ENCODE peak calls at places on chromosomes 1 and 21, in four cellular contexts. B, T, X and C are unnamed samples. For H3K9me3, the result is how much of the 10 kb centered on the place peaks cover.

GRCh38 chr1:34750610-34751009 is 4.2 kb upstream of the GJB5 start:
- DNase-seq in B (no peak), T (no peak), X (no peak), C (no peak)

GRCh38 chr1:162720996-162721395 is 69.5 kb upstream of the HSD17B7 start:
- DNase-seq in B (no peak), X (no peak), T (no peak), C (no peak)

GRCh38 chr1:31637915-31638673 is 6.6 kb downstream of the PEF1 start:
- DNase-seq in B (no peak), X (peak), T (peak), C (no peak)

GRCh38 chr1:167492509-167492910 is 25.8 kb downstream of the CD247 start:
- DNase-seq in B (no peak), X (peak), T (no peak), C (no peak)

GRCh38 chr1:63960326-63960725 is 186.5 kb downstream of the ROR1 start:
- DNase-seq in X (no peak), T (no peak), B (no peak), C (no peak)

GRCh38 chr1:206826409-206826808 is 39.0 kb upstream of the IL20 start:
- DNase-seq in B (no peak), T (no peak), X (no peak), C (no peak)

GRCh38 chr1:62707746-62708123 is 19.5 kb upstream of the DOCK7 start:
- DNase-seq in B (no peak), T (no peak), X (no peak), C (no peak)

GRCh38 chr1:228508253-228508652 is 21.1 kb downstream of the RNF187 start:
- DNase-seq in B (no peak), T (no peak), X (no peak), C (no peak)

GRCh38 chr1:91672601-91673161 is 172.0 kb downstream of the CDC7 start:
- DNase-seq in X (no peak), T (no peak), B (no peak), C (no peak)

GRCh38 chr21:29737188-29737587 is 202.6 kb downstream of the GRIK1 start:
- DNase-seq in B (no peak), X (no peak), T (no peak), C (no peak)

GRCh38 chr1:169271094-169271493 is 96.5 kb downstream of the NME7 start:
- DNase-seq in X (no peak), T (no peak), B (no peak), C (no peak)

GRCh38 chr1:157948547-157949152 is 44.8 kb upstream of the KIRREL1 start:
- DNase-seq in X (no peak), T (peak), B (no peak), C (no peak)

GRCh38 chr1:35229587-35230360 is 36.8 kb upstream of the SFPQ start:
- DNase-seq in X (no peak), T (no peak), B (no peak), C (no peak)

GRCh38 chr1:1703796-1704195 is 11.2 kb upstream of the SLC35E2B start:
- DNase-seq in B (peak), T (no peak), X (no peak), C (no peak)

GRCh38 chr1:175887521-175887920 is 144.1 kb upstream of the TNR start:
- DNase-seq in X (no peak), T (no peak), B (peak), C (no peak)

GRCh38 chr1:89815040-89815439 is 5.8 kb upstream of the LRRC8D start:
- DNase-seq in B (no peak), T (no peak), X (no peak), C (no peak)

GRCh38 chr1:177902151-177902765 is 67.6 kb downstream of the SEC16B start:
- DNase-seq in B (no peak), X (no peak), T (no peak), C (no peak)

GRCh38 chr1:111981871-111982270 is 7.6 kb downstream of the KCND3 start:
- DNase-seq in B (no peak), T (no peak), X (no peak), C (no peak)

GRCh38 chr1:204350857-204351573 is 8.7 kb downstream of the PLEKHA6 start:
- DNase-seq in T (peak), B (peak), X (no peak), C (no peak)

GRCh38 chr1:172040466-172040865 is 199.2 kb downstream of the DNM3 start:
- DNase-seq in B (no peak), X (no peak), T (no peak), C (no peak)

GRCh38 chr1:30318864-30319718 is 404.3 kb downstream of the MATN1 start:
- DNase-seq in T (no peak), X (no peak), B (no peak), C (no peak)

GRCh38 chr1:202367200-202367742 is 18.8 kb downstream of the PPP1R12B start:
- DNase-seq in X (no peak), B (no peak), T (no peak), C (no peak)

GRCh38 chr1:155127105-155127671 is 488 bp upstream of the EFNA1 start:
- DNase-seq in X (no peak), T (peak), B (peak), C (no peak)

GRCh38 chr1:35708179-35708891 is 10.3 kb downstream of the C1orf216 start:
- DNase-seq in X (no peak), B (no peak), T (no peak), C (no peak)

GRCh38 chr1:226268421-226269124 is 40.4 kb downstream of the LIN9 start:
- DNase-seq in T (no peak), B (no peak), X (no peak), C (no peak)

GRCh38 chr1:212219679-212220463 is 65.3 kb upstream of the PPP2R5A start:
- DNase-seq in B (peak), T (no peak), X (no peak), C (no peak)

GRCh38 chr1:174116042-174116441 is 43.3 kb upstream of the RABGAP1L start:
- DNase-seq in B (no peak), X (no peak), T (no peak), C (no peak)

GRCh38 chr1:236689713-236690569 is 3.6 kb downstream of the ACTN2 start:
- DNase-seq in B (no peak), X (no peak), T (no peak), C (no peak)

GRCh38 chr21:35475006-35475405 is 425.9 kb upstream of the RUNX1 start:
- DNase-seq in X (no peak), B (no peak), T (no peak), C (no peak)

GRCh38 chr1:169107673-169108160 is 1.2 kb downstream of the ATP1B1 start:
- DNase-seq in T (no peak), X (no peak), B (no peak), C (no peak)

GRCh38 chr1:108962681-108963051 is 618 bp downstream of the CLCC1 start:
- DNase-seq in X (no peak), T (peak), B (peak), C (no peak)

GRCh38 chr1:197913495-197914276 is 3.5 kb upstream of the LHX9 start:
- DNase-seq in X (no peak), T (no peak), B (no peak), C (no peak)

GRCh38 chr1:55214903-55215193 is 316 bp downstream of the USP24 start:
- DNase-seq in X (no peak), B (peak), T (peak), C (no peak)

GRCh38 chr21:35697321-35697808 is 363.0 kb downstream of the SETD4 start:
- DNase-seq in X (no peak), T (peak), B (peak), C (no peak)

GRCh38 chr1:220492671-220493070 is 35.3 kb upstream of the MARK1 start:
- DNase-seq in B (no peak), X (no peak), T (no peak), C (no peak)

GRCh38 chr1:64055310-64055709 is 148.1 kb upstream of the UBE2U start:
- DNase-seq in B (no peak), T (no peak), X (no peak), C (no peak)

GRCh38 chr1:61450454-61451213 is 274.3 kb downstream of the TM2D1 start:
- DNase-seq in X (no peak), B (no peak), T (peak), C (no peak)

GRCh38 chr1:225424562-225425210 is 3.2 kb downstream of the LBR start:
- DNase-seq in T (no peak), B (no peak), X (no peak), C (no peak)

GRCh38 chr1:13732971-13733667 is 33.1 kb downstream of the PRDM2 start:
- DNase-seq in T (no peak), X (no peak), B (no peak), C (no peak)

GRCh38 chr1:21638531-21639341 is 30.4 kb downstream of the RAP1GAP start:
- DNase-seq in B (no peak), T (no peak), X (no peak), C (no peak)

DNA sequence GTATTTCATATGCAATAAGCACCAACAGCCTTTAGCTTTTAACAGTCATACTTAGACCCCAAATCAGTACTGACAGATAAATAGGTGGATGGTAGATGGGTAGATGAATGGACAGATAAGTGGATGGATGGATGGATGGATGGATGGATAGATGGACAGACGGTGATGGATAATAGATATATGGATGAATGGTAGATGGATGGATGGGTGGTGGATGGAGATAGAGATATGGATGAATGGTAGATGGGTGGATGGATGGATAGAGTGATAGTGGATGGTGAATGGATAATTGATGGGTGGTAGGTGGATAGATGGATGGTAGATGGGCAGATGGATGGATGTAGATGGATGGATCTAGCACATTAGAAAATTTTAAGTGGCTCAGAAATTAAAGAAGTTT is 62.5 kb downstream of the TIAM1 start:
- DNase-seq in X (no peak), B (no peak), T (no peak), C (no peak)
- H3K27ac ChIP-seq in X (no peak), B (no peak), T (no peak), C (no peak)

DNA sequence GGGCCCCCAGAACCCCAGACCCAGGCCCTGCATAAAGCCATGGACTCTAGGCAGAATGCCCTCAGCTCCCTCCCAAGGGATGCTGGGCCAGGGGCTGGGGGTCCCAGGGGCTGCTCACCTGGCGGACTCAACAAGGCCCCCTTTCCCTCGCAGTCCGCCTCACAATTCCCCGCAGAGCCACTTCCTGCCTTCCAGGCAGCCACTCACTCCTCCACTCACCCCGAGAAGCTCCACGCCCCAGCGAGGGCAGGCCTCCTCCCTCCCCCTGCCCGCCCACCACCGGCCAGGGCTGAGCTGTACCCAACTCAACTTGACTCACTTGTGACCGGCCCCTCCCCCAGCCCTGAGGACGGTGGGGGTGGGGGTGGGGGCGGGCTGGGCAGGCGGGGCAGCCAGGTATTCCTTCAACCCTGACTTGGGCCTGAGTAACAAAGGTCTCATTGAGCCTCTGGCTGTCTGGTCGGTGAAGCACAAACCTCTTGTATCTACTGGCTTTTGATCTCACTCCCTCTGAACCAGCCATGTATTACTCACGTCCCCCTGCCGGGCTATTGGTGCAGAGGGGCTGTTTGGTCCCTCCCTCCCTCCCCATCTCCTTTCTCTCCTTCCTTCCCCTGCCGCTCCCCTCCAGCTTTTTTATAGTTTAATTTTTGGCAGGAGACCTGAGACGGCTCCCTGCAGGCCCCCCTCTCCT is 5.9 kb downstream of the BLACAT1 start:
- DNase-seq in X (no peak), B (no peak), T (peak), C (no peak)
- TF ChIP-seq POLR2AphosphoS5 in X (no peak), B (no peak), T (no peak), C (no peak)

GRCh38 chr21:23543334-23543733 is 2063.9 kb downstream of the MRPL39 start:
- DNase-seq in T (no peak), X (no peak), B (no peak), C (no peak)
- H3K9me3 ChIP-seq in T (under half), X (under half), B (under half), C (under half)

DNA sequence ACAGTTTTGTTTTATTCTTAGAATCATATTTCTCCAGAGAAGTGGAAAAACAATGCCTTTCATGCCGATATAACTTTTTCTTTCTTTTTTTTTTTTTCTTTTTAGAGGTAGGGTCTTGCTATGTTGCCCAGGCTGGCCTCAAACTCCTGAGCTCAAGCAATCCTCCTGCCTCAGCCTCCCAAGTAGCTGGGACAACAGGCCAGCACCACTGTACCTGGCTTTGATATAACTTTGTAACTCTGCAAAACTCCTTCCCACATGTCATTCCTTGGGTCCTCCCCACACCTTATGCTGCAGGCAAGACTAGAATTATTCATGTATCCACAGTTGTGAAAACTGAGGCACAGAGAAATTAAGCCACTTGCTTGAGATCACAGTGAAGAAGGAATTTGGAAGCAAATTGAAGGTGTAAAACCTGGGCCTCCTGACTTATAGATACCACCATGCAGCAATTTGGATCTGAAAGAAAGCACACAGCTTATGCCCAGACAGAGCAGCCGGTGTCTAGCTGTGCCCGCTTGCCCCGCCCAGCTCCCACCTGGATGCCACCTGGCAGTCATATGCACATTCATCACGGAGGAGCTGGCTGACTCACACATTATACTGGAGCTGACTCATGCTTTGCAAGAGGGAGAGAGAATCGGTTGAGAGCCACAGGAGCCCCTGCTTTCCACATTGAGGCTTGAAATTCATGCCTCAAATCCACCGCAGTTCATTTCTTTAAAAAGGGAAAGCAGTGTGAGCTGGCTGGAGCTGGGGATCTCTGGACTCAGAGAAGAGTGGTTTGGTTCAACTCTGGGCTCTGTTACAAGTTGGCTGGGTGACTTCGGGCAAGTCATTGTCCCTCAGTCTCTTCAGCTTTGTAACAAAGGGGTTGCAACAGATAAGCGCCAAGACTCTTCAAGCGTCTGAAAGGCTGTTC is 8.3 kb upstream of the SLC2A1 start:
- DNase-seq in B (no peak), T (peak), X (no peak), C (no peak)
- H3K27ac ChIP-seq in B (no peak), T (peak), X (no peak), C (no peak)

GRCh38 chr1:179079113-179079761 is 2.6 kb upstream of the TOR3A start:
- DNase-seq in T (peak), B (peak), X (no peak), C (peak)
- TF ChIP-seq POLR2AphosphoS5 in T (no peak), B (no peak), X (no peak), C (no peak)

GRCh38 chr21:44523567-44524181 is 16.3 kb downstream of the KRTAP10-1 start:
- DNase-seq in T (no peak), B (no peak), X (no peak), C (no peak)
- H3K9me3 ChIP-seq in T (under half), B (under half), X (under half), C (under half)

GRCh38 chr1:116508090-116508983 is 62.5 kb downstream of the CD58 start:
- DNase-seq in X (no peak), B (no peak), T (no peak), C (no peak)
- H3K27ac ChIP-seq in X (peak), B (no peak), T (no peak), C (no peak)

GRCh38 chr1:38648417-38648816 is 211.2 kb downstream of the RRAGC start:
- DNase-seq in T (no peak), B (no peak), X (no peak), C (no peak)
- TF ChIP-seq POLR2AphosphoS5 in T (no peak), B (no peak), X (no peak), C (no peak)

DNA sequence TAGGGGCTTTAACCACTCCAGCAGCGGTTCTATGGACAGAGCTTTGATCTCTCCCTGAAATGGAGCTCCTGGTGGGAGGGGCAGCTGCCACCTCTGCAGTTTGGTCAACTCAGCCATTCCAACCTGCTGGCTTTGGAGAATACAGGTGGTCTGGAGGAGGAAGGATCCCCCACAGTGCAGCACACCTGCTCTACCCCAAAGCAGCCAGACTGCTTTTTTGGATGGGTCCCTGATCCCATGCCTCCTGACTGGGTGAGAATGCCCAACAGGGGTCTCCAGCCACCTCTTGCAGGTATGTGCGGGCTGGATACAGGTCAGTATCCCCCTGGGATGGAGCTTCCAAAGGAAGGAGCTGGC is 53.9 kb downstream of the TPTE start:
- DNase-seq in X (no peak), T (no peak), B (no peak), C (no peak)
- H3K9me3 ChIP-seq in X (under half), T (under half), B (under half), C (under half)